ENCODE peak calls at places on chromosomes 6 and 20, in eight cellular contexts. Z is CD4-positive, alpha-beta memory T cell; Q is effector memory CD4-positive, alpha-beta T cell; O is psoas muscle; V is tibial artery; W is adrenal gland; S is ascending aorta; D is breast epithelium. Y is an unnamed sample. For H3K4me1, the result is how much of the 10 kb centered on the place peaks cover.

GRCh38 chr6:26468829-26469228 is 11.1 kb downstream of the BTN2A1 start:
- DNase-seq in Z (no peak), Q (no peak), O (no peak), V (no peak), W (no peak), S (no peak), D (no peak), Y (no peak)

GRCh38 chr6:147170269-147170668 is 33.9 kb upstream of the STXBP5 start:
- DNase-seq in Z (no peak), Q (no peak), O (no peak), V (no peak), W (no peak), S (no peak), D (no peak), Y (no peak)

GRCh38 chr6:105994522-105995402 is 91.4 kb upstream of the PRDM1 start:
- DNase-seq in Z (peak), Q (peak), O (peak), V (no peak), W (peak), S (peak), D (no peak), Y (no peak)

GRCh38 chr20:47951521-47951951 is 166.3 kb upstream of the SULF2 start:
- DNase-seq in Z (no peak), Q (no peak), O (no peak), V (no peak), W (no peak), S (no peak), D (no peak), Y (no peak)

GRCh38 chr6:144349690-144350132 is 64.6 kb downstream of the UTRN start:
- DNase-seq in Z (no peak), Q (no peak), O (no peak), V (no peak), W (peak), S (no peak), D (no peak), Y (no peak)

GRCh38 chr20:24638546-24639166 is 169.2 kb downstream of the SYNDIG1 start:
- DNase-seq in Z (no peak), Q (no peak), O (no peak), V (no peak), W (no peak), S (no peak), D (no peak), Y (no peak)

GRCh38 chr6:150180517-150180916 is 37.7 kb downstream of the PPP1R14C start:
- DNase-seq in Z (no peak), Q (no peak), O (no peak), V (no peak), W (no peak), S (no peak), D (no peak), Y (no peak)

GRCh38 chr6:109166643-109167042 is 71.3 kb downstream of the CEP57L1 start:
- DNase-seq in Z (no peak), Q (no peak), O (no peak), V (no peak), W (no peak), S (no peak), D (no peak), Y (no peak)

GRCh38 chr6:152636675-152637421 is at the start of gene SYNE1:
- DNase-seq in Z (no peak), Q (no peak), O (peak), V (peak), W (peak), S (peak), D (no peak), Y (peak)

GRCh38 chr6:31888281-31889258 is 8.9 kb downstream of the EHMT2 start:
- DNase-seq in Z (peak), Q (peak), O (no peak), V (no peak), W (no peak), S (no peak), D (no peak), Y (peak)

GRCh38 chr6:109869398-109870165 is 108.5 kb upstream of the GPR6 start:
- DNase-seq in Z (no peak), Q (no peak), O (no peak), V (no peak), W (no peak), S (no peak), D (no peak), Y (no peak)

GRCh38 chr6:107740496-107741190 is 83.5 kb downstream of the SCML4 start:
- DNase-seq in Z (no peak), Q (no peak), O (no peak), V (no peak), W (no peak), S (no peak), D (no peak), Y (no peak)

GRCh38 chr6:109799664-109800063 is 108.6 kb downstream of the FIG4 start:
- DNase-seq in Z (no peak), Q (no peak), O (no peak), V (no peak), W (no peak), S (no peak), D (no peak), Y (no peak)

GRCh38 chr20:38973107-38973506 is 11.0 kb downstream of the DHX35 start:
- DNase-seq in Z (no peak), Q (no peak), O (no peak), V (no peak), W (no peak), S (no peak), D (no peak), Y (no peak)

GRCh38 chr6:92577077-92577719 is 842.2 kb downstream of the EPHA7 start:
- DNase-seq in Z (no peak), Q (no peak), O (peak), V (no peak), W (no peak), S (no peak), D (no peak), Y (no peak)

GRCh38 chr20:46128310-46129151 is 10.4 kb downstream of the CD40 start:
- DNase-seq in Z (no peak), Q (no peak), O (peak), V (no peak), W (no peak), S (no peak), D (peak), Y (no peak)

GRCh38 chr6:3380344-3381232 is 76.3 kb downstream of the SLC22A23 start:
- DNase-seq in Z (no peak), Q (no peak), O (no peak), V (no peak), W (no peak), S (no peak), D (peak), Y (peak)

GRCh38 chr6:149846321-149846720 is 17.8 kb downstream of the LRP11 start:
- DNase-seq in Z (no peak), Q (no peak), O (peak), V (no peak), W (peak), S (no peak), D (peak), Y (no peak)

GRCh38 chr20:9035129-9035528 is 33.8 kb upstream of the PLCB4 start:
- DNase-seq in Z (no peak), Q (no peak), O (no peak), V (peak), W (no peak), S (no peak), D (no peak), Y (no peak)

GRCh38 chr6:73694711-73695411 is 1.1 kb upstream of the CD109 start:
- DNase-seq in Z (no peak), Q (no peak), O (no peak), V (no peak), W (no peak), S (peak), D (no peak), Y (no peak)

GRCh38 chr6:66675906-66676305 is 968.9 kb upstream of the EYS start:
- DNase-seq in Z (no peak), Q (no peak), O (no peak), V (no peak), W (no peak), S (no peak), D (no peak), Y (no peak)

GRCh38 chr6:151477726-151478125 is 16.1 kb upstream of the CCDC170 start:
- DNase-seq in Z (no peak), Q (no peak), O (no peak), V (no peak), W (no peak), S (no peak), D (no peak), Y (no peak)

GRCh38 chr6:30646450-30647038 is 389 bp upstream of the C6orf136 start:
- DNase-seq in Z (no peak), Q (no peak), O (peak), V (peak), W (peak), S (peak), D (peak), Y (no peak)

GRCh38 chr6:85460154-85460950 is 10.5 kb downstream of the NT5E start:
- DNase-seq in Z (no peak), Q (no peak), O (no peak), V (no peak), W (no peak), S (no peak), D (no peak), Y (no peak)

GRCh38 chr6:137832110-137832509 is 34.9 kb upstream of the TNFAIP3 start:
- DNase-seq in Z (no peak), Q (no peak), O (no peak), V (no peak), W (no peak), S (no peak), D (no peak), Y (no peak)

GRCh38 chr6:154567695-154568220 is 57.3 kb upstream of the CNKSR3 start:
- DNase-seq in Z (no peak), Q (no peak), O (no peak), V (no peak), W (no peak), S (no peak), D (no peak), Y (no peak)

GRCh38 chr6:74549746-74550145 is 656.1 kb downstream of the COL12A1 start:
- DNase-seq in Z (no peak), Q (no peak), O (no peak), V (no peak), W (no peak), S (no peak), D (no peak), Y (no peak)

GRCh38 chr20:16477632-16478031 is 95.6 kb downstream of the KIF16B start:
- DNase-seq in Z (no peak), Q (no peak), O (no peak), V (no peak), W (no peak), S (no peak), D (no peak), Y (no peak)

GRCh38 chr20:8414611-8415274 is 282.7 kb downstream of the PLCB1 start:
- DNase-seq in Z (no peak), Q (no peak), O (no peak), V (no peak), W (no peak), S (no peak), D (no peak), Y (no peak)

GRCh38 chr6:152329640-152330202 is 307.4 kb downstream of the SYNE1 start:
- DNase-seq in Z (no peak), Q (no peak), O (no peak), V (no peak), W (no peak), S (no peak), D (no peak), Y (no peak)

GRCh38 chr6:106069478-106069877 is 16.7 kb upstream of the PRDM1 start:
- DNase-seq in Z (no peak), Q (no peak), O (no peak), V (no peak), W (peak), S (no peak), D (no peak), Y (no peak)

GRCh38 chr6:158815379-158815724 is 3.8 kb downstream of the EZR start:
- DNase-seq in Z (no peak), Q (no peak), O (no peak), V (no peak), W (no peak), S (peak), D (no peak), Y (no peak)
- H3K4me1 ChIP-seq in Z (half or more), Q (half or more), O (under half), V (under half), W (half or more), S (under half), D (under half), Y (under half)

GRCh38 chr20:63860325-63861051 is 810 bp upstream of the ABHD16B start:
- DNase-seq in Z (no peak), Q (no peak), O (no peak), V (no peak), W (no peak), S (no peak), D (no peak), Y (no peak)
- H3K4me1 ChIP-seq in Z (under half), Q (under half), O (under half), V (under half), W (under half), S (under half), D (under half), Y (under half)

GRCh38 chr6:9789201-9789600 is 625.7 kb downstream of the TFAP2A start:
- DNase-seq in Z (no peak), Q (no peak), O (no peak), V (no peak), W (no peak), S (no peak), D (no peak), Y (no peak)

GRCh38 chr6:9783567-9783966 is 631.3 kb downstream of the TFAP2A start:
- DNase-seq in Z (no peak), Q (no peak), O (no peak), V (no peak), W (no peak), S (no peak), D (no peak), Y (no peak)
- H3K4me1 ChIP-seq in Z (under half), Q (under half), O (under half), V (under half), W (under half), S (under half), D (under half), Y (under half)

DNA sequence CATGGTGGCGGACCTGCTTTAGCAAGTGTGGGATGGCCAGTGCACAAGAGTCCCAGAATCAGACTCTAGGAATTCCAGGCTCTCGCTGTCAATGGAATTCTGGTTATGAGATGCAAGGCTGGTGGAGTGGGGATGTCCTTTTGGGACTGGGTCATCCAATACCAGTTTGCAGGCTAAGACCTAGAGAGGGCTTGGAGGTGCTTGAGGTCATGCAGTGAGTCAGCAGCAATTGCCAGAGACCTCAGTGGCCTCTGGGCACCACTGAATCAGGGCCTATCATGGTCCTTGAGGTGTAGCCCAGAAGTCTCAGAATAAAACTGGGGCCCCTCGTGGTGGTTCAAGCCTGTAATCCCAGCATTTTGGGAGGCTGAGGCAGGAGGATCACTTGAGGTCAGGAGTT is 1.4 kb upstream of the SCRT2 start:
- DNase-seq in Z (no peak), Q (no peak), O (no peak), V (no peak), W (no peak), S (no peak), D (no peak), Y (no peak)
- H3K4me1 ChIP-seq in Z (under half), Q (under half), O (under half), V (under half), W (under half), S (under half), D (under half), Y (under half)

DNA sequence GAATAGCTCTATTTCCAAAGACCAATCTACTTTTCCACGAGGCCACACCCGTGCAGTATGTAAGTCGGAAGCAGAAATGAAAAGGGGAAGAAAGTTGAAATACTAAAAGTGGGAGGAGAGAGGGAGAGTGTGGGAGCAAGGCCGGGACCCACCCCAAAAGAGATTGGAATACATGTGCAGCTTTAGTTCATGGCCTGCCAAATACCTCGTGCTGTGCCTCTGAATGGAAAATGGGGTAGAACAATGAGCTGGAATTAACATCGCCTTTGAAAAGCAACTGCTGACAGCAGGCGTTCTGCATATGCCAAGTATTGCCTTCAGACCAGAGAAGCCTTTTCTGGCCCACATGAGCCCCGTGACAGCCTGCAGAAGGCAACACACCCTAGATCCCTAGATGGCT is 155.6 kb downstream of the CD83 start:
- DNase-seq in Z (no peak), Q (no peak), O (no peak), V (no peak), W (no peak), S (no peak), D (no peak), Y (no peak)
- H3K4me1 ChIP-seq in Z (half or more), Q (under half), O (under half), V (under half), W (under half), S (under half), D (under half), Y (under half)

GRCh38 chr20:35091808-35092523 is 641 bp downstream of the TRPC4AP start:
- DNase-seq in Z (peak), Q (no peak), O (peak), V (no peak), W (peak), S (no peak), D (no peak), Y (no peak)
- H3K4me1 ChIP-seq in Z (under half), Q (under half), O (under half), V (under half), W (half or more), S (under half), D (under half), Y (under half)